ENCODE peak calls at places on chromosomes 1 and 21, in eight cellular contexts. One of them, this sample, is unnamed.

GRCh38 chr1:209557216-209557615 is 26.3 kb upstream of the CAMK1G start:
- DNase-seq in nephron progenitor cell: no peak
- DNase-seq in pancreas: no peak
- DNase-seq in uterus: no peak
- DNase-seq in neural crest cell: no peak
- DNase-seq in PC-3: peak
- DNase-seq in A549: no peak
- DNase-seq in cardiac fibroblast: no peak
- DNase-seq in this sample: no peak

GRCh38 chr1:27152004-27152828 is 2.7 kb downstream of the SLC9A1 start:
- DNase-seq in nephron progenitor cell: no peak
- DNase-seq in pancreas: peak
- DNase-seq in uterus: no peak
- DNase-seq in neural crest cell: no peak
- DNase-seq in PC-3: no peak
- DNase-seq in A549: no peak
- DNase-seq in cardiac fibroblast: peak
- DNase-seq in this sample: no peak

GRCh38 chr1:96308314-96308713 is 413.3 kb upstream of the PTBP2 start:
- DNase-seq in nephron progenitor cell: no peak
- DNase-seq in pancreas: no peak
- DNase-seq in uterus: no peak
- DNase-seq in neural crest cell: no peak
- DNase-seq in PC-3: no peak
- DNase-seq in A549: no peak
- DNase-seq in cardiac fibroblast: no peak
- DNase-seq in this sample: no peak

GRCh38 chr1:160108888-160109662 is 6.5 kb upstream of the ATP1A2 start:
- DNase-seq in nephron progenitor cell: peak
- DNase-seq in pancreas: no peak
- DNase-seq in uterus: no peak
- DNase-seq in neural crest cell: peak
- DNase-seq in PC-3: peak
- DNase-seq in A549: peak
- DNase-seq in cardiac fibroblast: peak
- DNase-seq in this sample: peak

GRCh38 chr1:162165528-162165927 is 96.0 kb downstream of the NOS1AP start:
- DNase-seq in nephron progenitor cell: no peak
- DNase-seq in pancreas: no peak
- DNase-seq in uterus: no peak
- DNase-seq in neural crest cell: no peak
- DNase-seq in PC-3: peak
- DNase-seq in A549: no peak
- DNase-seq in cardiac fibroblast: no peak
- DNase-seq in this sample: no peak

GRCh38 chr1:2965676-2966075 is 55.6 kb upstream of the ACTRT2 start:
- DNase-seq in nephron progenitor cell: no peak
- DNase-seq in pancreas: no peak
- DNase-seq in uterus: no peak
- DNase-seq in neural crest cell: no peak
- DNase-seq in PC-3: no peak
- DNase-seq in A549: no peak
- DNase-seq in cardiac fibroblast: no peak
- DNase-seq in this sample: no peak

GRCh38 chr1:198651685-198652400 is 13.0 kb downstream of the PTPRC start:
- DNase-seq in nephron progenitor cell: no peak
- DNase-seq in pancreas: no peak
- DNase-seq in uterus: no peak
- DNase-seq in neural crest cell: no peak
- DNase-seq in PC-3: no peak
- DNase-seq in A549: no peak
- DNase-seq in cardiac fibroblast: no peak
- DNase-seq in this sample: no peak

GRCh38 chr1:196546272-196547245 is 61.7 kb downstream of the KCNT2 start:
- DNase-seq in nephron progenitor cell: no peak
- DNase-seq in pancreas: no peak
- DNase-seq in uterus: no peak
- DNase-seq in neural crest cell: no peak
- DNase-seq in PC-3: no peak
- DNase-seq in A549: no peak
- DNase-seq in cardiac fibroblast: peak
- DNase-seq in this sample: no peak

GRCh38 chr1:28122183-28122582 is 33.8 kb upstream of the EYA3 start:
- DNase-seq in nephron progenitor cell: no peak
- DNase-seq in pancreas: no peak
- DNase-seq in uterus: no peak
- DNase-seq in neural crest cell: no peak
- DNase-seq in PC-3: no peak
- DNase-seq in A549: no peak
- DNase-seq in cardiac fibroblast: peak
- DNase-seq in this sample: no peak

DNA sequence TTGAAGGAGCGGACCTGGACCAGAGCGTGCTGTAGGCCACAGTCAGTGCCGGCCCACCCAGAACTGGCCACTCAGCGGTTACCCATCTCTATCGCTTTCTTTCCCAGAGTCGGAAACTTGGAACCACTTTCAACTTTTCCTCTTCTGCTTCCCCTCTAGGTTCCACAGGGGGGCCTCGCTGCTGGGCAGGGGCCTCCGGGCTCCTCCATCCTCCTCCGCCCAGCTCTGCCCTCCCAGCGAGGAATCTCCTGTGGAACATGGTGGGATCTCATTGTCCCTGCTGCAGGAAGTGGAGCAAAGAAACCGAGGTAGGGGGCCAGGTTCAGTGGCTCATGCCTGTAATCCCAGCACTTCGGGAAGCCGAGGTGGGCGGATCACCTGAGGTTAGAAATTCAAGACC is 139.2 kb downstream of the ETS2 start:
- DNase-seq in nephron progenitor cell: no peak
- DNase-seq in pancreas: no peak
- DNase-seq in uterus: no peak
- DNase-seq in neural crest cell: peak
- DNase-seq in PC-3: no peak
- DNase-seq in A549: no peak
- DNase-seq in cardiac fibroblast: no peak
- DNase-seq in this sample: peak
- TF ChIP-seq CTCF in nephron progenitor cell: no peak
- TF ChIP-seq CTCF in pancreas: no peak
- TF ChIP-seq CTCF in uterus: no peak
- TF ChIP-seq CTCF in neural crest cell: no peak
- TF ChIP-seq CTCF in PC-3: no peak
- TF ChIP-seq CTCF in A549: no peak
- TF ChIP-seq CTCF in cardiac fibroblast: no peak
- TF ChIP-seq CTCF in this sample: peak

DNA sequence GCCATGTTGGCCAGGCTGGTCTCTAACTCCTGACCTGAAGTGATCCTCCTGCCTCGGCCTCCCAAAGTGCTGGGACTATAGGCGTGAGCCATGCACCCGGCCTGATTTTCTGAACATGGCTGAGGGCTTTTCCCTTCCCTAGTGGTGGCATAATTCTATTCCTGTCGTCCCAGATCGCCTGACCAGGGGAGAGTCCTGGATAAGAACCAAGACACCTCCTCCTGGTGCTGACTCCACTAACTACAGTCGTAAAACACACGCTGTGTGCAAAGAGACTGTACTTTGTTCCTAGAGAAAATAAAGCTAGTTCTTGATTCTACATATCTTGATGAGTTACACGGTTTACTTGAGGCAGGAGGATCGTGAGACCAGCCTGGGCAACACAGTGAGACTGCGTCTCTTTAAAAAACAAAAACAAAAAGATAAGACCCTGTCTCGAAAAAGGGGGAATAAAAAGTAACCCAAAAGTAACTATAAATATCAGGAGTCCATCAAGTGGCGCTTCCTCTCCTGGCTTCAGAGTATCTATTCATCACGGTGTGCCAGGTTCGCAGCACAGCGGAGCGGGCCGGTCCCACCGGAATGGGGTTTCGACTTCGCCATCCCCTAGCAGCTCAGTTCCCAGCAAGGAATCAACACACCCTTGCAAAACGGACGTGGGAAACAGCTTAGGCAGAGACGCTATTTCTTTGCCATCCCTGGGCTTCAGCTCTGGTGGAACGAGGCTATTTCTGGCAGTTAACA is 973 bp downstream of the SDF4 start:
- DNase-seq in nephron progenitor cell: no peak
- DNase-seq in pancreas: no peak
- DNase-seq in uterus: no peak
- DNase-seq in neural crest cell: no peak
- DNase-seq in PC-3: peak
- DNase-seq in A549: peak
- DNase-seq in cardiac fibroblast: peak
- DNase-seq in this sample: no peak
- TF ChIP-seq CTCF in nephron progenitor cell: no peak
- TF ChIP-seq CTCF in pancreas: no peak
- TF ChIP-seq CTCF in uterus: no peak
- TF ChIP-seq CTCF in neural crest cell: no peak
- TF ChIP-seq CTCF in PC-3: peak
- TF ChIP-seq CTCF in A549: no peak
- TF ChIP-seq CTCF in cardiac fibroblast: peak
- TF ChIP-seq CTCF in this sample: peak

GRCh38 chr1:38889589-38889988 is 8.2 kb upstream of the GJA9 start:
- DNase-seq in nephron progenitor cell: no peak
- DNase-seq in pancreas: no peak
- DNase-seq in uterus: no peak
- DNase-seq in neural crest cell: no peak
- DNase-seq in PC-3: no peak
- DNase-seq in A549: no peak
- DNase-seq in cardiac fibroblast: no peak
- DNase-seq in this sample: no peak

GRCh38 chr1:38888423-38889333 is 7.3 kb upstream of the GJA9 start:
- DNase-seq in nephron progenitor cell: no peak
- DNase-seq in pancreas: no peak
- DNase-seq in uterus: no peak
- DNase-seq in neural crest cell: no peak
- DNase-seq in PC-3: no peak
- DNase-seq in A549: no peak
- DNase-seq in cardiac fibroblast: no peak
- DNase-seq in this sample: no peak

GRCh38 chr1:38892976-38893375 is 11.6 kb upstream of the GJA9 start:
- DNase-seq in nephron progenitor cell: no peak
- DNase-seq in pancreas: no peak
- DNase-seq in uterus: no peak
- DNase-seq in neural crest cell: no peak
- DNase-seq in PC-3: no peak
- DNase-seq in A549: no peak
- DNase-seq in cardiac fibroblast: no peak
- DNase-seq in this sample: no peak

GRCh38 chr1:38896169-38896568 is 14.8 kb upstream of the GJA9 start:
- DNase-seq in nephron progenitor cell: no peak
- DNase-seq in pancreas: no peak
- DNase-seq in uterus: no peak
- DNase-seq in neural crest cell: no peak
- DNase-seq in PC-3: no peak
- DNase-seq in A549: no peak
- DNase-seq in cardiac fibroblast: no peak
- DNase-seq in this sample: no peak

DNA sequence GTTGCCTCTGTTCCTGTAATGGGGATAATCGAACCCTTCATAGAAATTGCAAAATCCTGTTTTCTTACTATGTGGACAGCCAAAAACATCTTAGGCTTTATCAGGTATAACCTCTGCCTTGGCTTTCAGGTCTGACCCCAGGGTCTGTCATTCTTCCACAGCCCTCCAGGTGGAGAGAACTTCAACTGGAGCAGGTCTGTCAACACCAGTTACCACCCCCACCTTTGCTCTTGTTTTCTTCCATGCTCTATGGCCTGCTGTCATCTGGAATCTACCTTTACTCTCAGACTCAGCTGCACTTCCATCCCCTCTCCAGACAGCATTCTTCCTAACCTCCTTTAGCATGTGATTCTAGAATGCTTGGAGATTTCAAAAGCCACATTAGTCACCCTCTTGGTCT is 10.4 kb upstream of the GJA9 start:
- DNase-seq in nephron progenitor cell: no peak
- DNase-seq in pancreas: no peak
- DNase-seq in uterus: no peak
- DNase-seq in neural crest cell: no peak
- DNase-seq in PC-3: peak
- DNase-seq in A549: peak
- DNase-seq in cardiac fibroblast: peak
- DNase-seq in this sample: peak
- TF ChIP-seq CTCF in nephron progenitor cell: no peak
- TF ChIP-seq CTCF in pancreas: no peak
- TF ChIP-seq CTCF in uterus: no peak
- TF ChIP-seq CTCF in neural crest cell: peak
- TF ChIP-seq CTCF in PC-3: peak
- TF ChIP-seq CTCF in A549: no peak
- TF ChIP-seq CTCF in cardiac fibroblast: no peak
- TF ChIP-seq CTCF in this sample: peak

DNA sequence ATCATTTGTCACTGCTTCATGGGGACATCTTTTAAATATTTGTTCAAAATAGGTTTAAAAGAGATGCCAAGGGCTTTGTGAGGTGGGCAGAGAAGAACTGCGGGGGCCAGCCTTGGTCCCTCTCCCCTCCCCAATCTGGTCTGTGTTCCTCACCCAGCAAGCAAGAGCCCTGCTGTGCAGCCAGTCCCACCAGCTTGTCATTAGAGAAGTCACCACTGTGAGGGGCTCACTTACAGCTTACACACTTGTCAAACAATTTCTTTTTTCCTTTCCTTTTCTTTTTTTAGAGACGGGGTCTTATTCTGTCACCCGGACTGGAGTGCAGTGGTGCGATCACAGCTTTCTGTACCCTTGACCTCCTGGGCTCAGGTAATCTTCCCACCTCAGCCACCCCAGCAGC is 10.3 kb upstream of the CDK18 start:
- DNase-seq in nephron progenitor cell: no peak
- DNase-seq in pancreas: no peak
- DNase-seq in uterus: no peak
- DNase-seq in neural crest cell: no peak
- DNase-seq in PC-3: no peak
- DNase-seq in A549: no peak
- DNase-seq in cardiac fibroblast: no peak
- DNase-seq in this sample: no peak
- TF ChIP-seq CTCF in nephron progenitor cell: no peak
- TF ChIP-seq CTCF in pancreas: no peak
- TF ChIP-seq CTCF in uterus: no peak
- TF ChIP-seq CTCF in neural crest cell: no peak
- TF ChIP-seq CTCF in PC-3: peak
- TF ChIP-seq CTCF in A549: no peak
- TF ChIP-seq CTCF in cardiac fibroblast: no peak
- TF ChIP-seq CTCF in this sample: peak

This sample was measured in endodermal cell.